ENCODE peak calls at places on chromosomes 2 and 18, in seven cellular contexts. M, A, E, W, R, Y and J are unnamed samples.

GRCh38 chr2:207993141-207993763 is 32.1 kb downstream of the PLEKHM3 start:
- DNase-seq in M (peak), A (no peak), E (no peak), W (no peak), R (peak), Y (no peak), J (no peak)

GRCh38 chr2:126704434-126705165 is 48.6 kb downstream of the GYPC start:
- DNase-seq in M (no peak), A (no peak), E (no peak), W (no peak), R (no peak), Y (no peak), J (no peak)

GRCh38 chr2:218261424-218262273 is 834 bp downstream of the GPBAR1 start:
- DNase-seq in M (no peak), A (no peak), E (no peak), W (no peak), R (no peak), Y (no peak), J (peak)

GRCh38 chr2:216519154-216519762 is 20.6 kb downstream of the RPL37A start:
- DNase-seq in M (peak), A (peak), E (peak), W (peak), R (peak), Y (no peak), J (no peak)

GRCh38 chr2:58081000-58081399 is 34.4 kb downstream of the VRK2 start:
- DNase-seq in M (no peak), A (no peak), E (no peak), W (no peak), R (peak), Y (no peak), J (no peak)

GRCh38 chr2:120934891-120935338 is 199.2 kb downstream of the GLI2 start:
- DNase-seq in M (peak), A (peak), E (no peak), W (no peak), R (no peak), Y (no peak), J (no peak)

GRCh38 chr18:10377956-10378355 is 76.5 kb upstream of the APCDD1 start:
- DNase-seq in M (no peak), A (no peak), E (no peak), W (no peak), R (no peak), Y (no peak), J (no peak)

GRCh38 chr18:48814490-48815181 is 136.1 kb downstream of the SMAD7 start:
- DNase-seq in M (no peak), A (no peak), E (no peak), W (peak), R (no peak), Y (peak), J (peak)

GRCh38 chr2:147808520-147808919 is 36.3 kb upstream of the ACVR2A start:
- DNase-seq in M (no peak), A (no peak), E (no peak), W (no peak), R (no peak), Y (no peak), J (no peak)

GRCh38 chr2:75489682-75490180 is 71.0 kb downstream of the EVA1A start:
- DNase-seq in M (no peak), A (no peak), E (no peak), W (no peak), R (no peak), Y (no peak), J (no peak)

GRCh38 chr2:215671691-215672090 is 235.8 kb upstream of the FN1 start:
- DNase-seq in M (no peak), A (no peak), E (no peak), W (no peak), R (no peak), Y (no peak), J (no peak)

GRCh38 chr2:191853843-191854242 is 7.0 kb upstream of the CAVIN2 start:
- DNase-seq in M (no peak), A (no peak), E (no peak), W (no peak), R (no peak), Y (no peak), J (no peak)

GRCh38 chr2:187442378-187442777 is 5.7 kb downstream of the CALCRL start:
- DNase-seq in M (no peak), A (no peak), E (no peak), W (no peak), R (no peak), Y (no peak), J (no peak)

GRCh38 chr2:215609089-215610032 is 173.5 kb upstream of the FN1 start:
- DNase-seq in M (peak), A (no peak), E (no peak), W (no peak), R (no peak), Y (no peak), J (no peak)

GRCh38 chr2:142873850-142874287 is 3.6 kb upstream of the KYNU start:
- DNase-seq in M (no peak), A (no peak), E (no peak), W (no peak), R (no peak), Y (no peak), J (no peak)

GRCh38 chr2:240797500-240797895 is 22.5 kb downstream of the KIF1A start:
- DNase-seq in M (no peak), A (no peak), E (no peak), W (no peak), R (no peak), Y (peak), J (peak)